ENCODE peak calls at places on chromosomes 13 and 19, in eight cellular contexts. C, D, Q, V, O, H, Y and X are unnamed samples.

GRCh38 chr19:44777715-44778347 is at the start of gene CBLC:
- DNase-seq in C (peak; percentile 92), D (no peak), Q (peak; percentile 87), V (no peak), O (no peak), H (peak; percentile 87), Y (peak; percentile 49), X (no peak)

GRCh38 chr19:46932346-46932745 is 71.5 kb downstream of the ARHGAP35 start:
- DNase-seq in C (no peak), D (peak; percentile 51), Q (no peak), V (no peak), O (no peak), H (no peak), Y (no peak), X (no peak)

GRCh38 chr19:49331616-49332055 is 3.6 kb upstream of the CD37 start:
- DNase-seq in C (peak; percentile 76), D (peak; percentile 46), Q (peak; percentile 73), V (no peak), O (peak; percentile 37), H (no peak), Y (peak; percentile 63), X (peak; percentile 86)

GRCh38 chr13:75196112-75196855 is 285.7 kb downstream of the TBC1D4 start:
- DNase-seq in C (no peak), D (no peak), Q (no peak), V (no peak), O (no peak), H (no peak), Y (no peak), X (no peak)

GRCh38 chr13:65497265-65497664 is 1732.9 kb downstream of the PCDH9 start:
- DNase-seq in C (no peak), D (no peak), Q (no peak), V (no peak), O (no peak), H (no peak), Y (no peak), X (no peak)

GRCh38 chr19:41870401-41870873 is 6.6 kb upstream of the CD79A start:
- DNase-seq in C (no peak), D (peak; percentile 55), Q (no peak), V (no peak), O (peak; percentile 45), H (no peak), Y (peak; percentile 22), X (no peak)

GRCh38 chr19:14450168-14450874 is 17.2 kb downstream of the PKN1 start:
- DNase-seq in C (no peak), D (no peak), Q (peak; percentile 99), V (no peak), O (peak; percentile 59), H (peak; percentile 82), Y (peak; percentile 95), X (peak; percentile 62)

GRCh38 chr13:36382030-36382429 is 35.8 kb upstream of the SPART start:
- DNase-seq in C (no peak), D (no peak), Q (no peak), V (no peak), O (no peak), H (no peak), Y (no peak), X (no peak)

GRCh38 chr19:45498411-45499195 is at the start of gene PPM1N:
- DNase-seq in C (peak; percentile 70), D (no peak), Q (peak; percentile 28), V (no peak), O (no peak), H (peak; percentile 88), Y (no peak), X (peak; percentile 59)

DNA sequence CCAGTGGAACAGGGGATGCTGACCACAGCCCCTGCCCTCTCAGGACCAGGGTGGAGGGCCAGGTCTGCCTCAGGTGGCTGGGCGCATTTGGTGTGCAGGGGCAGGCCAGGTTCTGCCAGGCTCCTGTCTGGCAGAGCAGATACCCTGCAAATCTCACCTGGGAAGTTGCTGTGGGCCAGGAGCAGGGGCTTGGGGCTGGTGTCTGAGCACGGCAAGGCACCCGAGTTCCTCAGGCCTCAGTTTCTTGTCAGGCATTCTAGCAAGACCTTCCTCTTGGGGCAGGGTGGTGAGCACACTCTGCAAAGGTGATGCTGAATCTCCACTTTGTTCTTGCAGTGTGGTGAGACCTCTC is 1.1 kb downstream of the CRTC1 start:
- DNase-seq in C (no peak), D (no peak), Q (no peak), V (no peak), O (no peak), H (no peak), Y (no peak), X (no peak)
- H3K4me3 ChIP-seq in C (peak overlapping the region; percentile 53), D (peak overlapping the region; percentile 84), Q (no peak overlapping the region), V (peak overlapping the region; percentile 53), O (no peak overlapping the region), H (peak overlapping the region; percentile 52), Y (peak overlapping the region; percentile 59), X (peak overlapping the region; percentile 65)

GRCh38 chr13:30798776-30799625 is 63.7 kb downstream of the ALOX5AP start:
- DNase-seq in C (no peak), D (no peak), Q (no peak), V (no peak), O (no peak), H (no peak), Y (no peak), X (no peak)
- H3K4me3 ChIP-seq in C (no peak overlapping the region), D (no peak overlapping the region), Q (no peak overlapping the region), V (no peak overlapping the region), O (no peak overlapping the region), H (no peak overlapping the region), Y (no peak overlapping the region), X (no peak overlapping the region)

GRCh38 chr19:50352242-50352641 is 13.2 kb downstream of the NAPSA start:
- DNase-seq in C (no peak), D (no peak), Q (no peak), V (no peak), O (no peak), H (no peak), Y (no peak), X (no peak)
- H3K4me3 ChIP-seq in C (no peak overlapping the region), D (no peak overlapping the region), Q (no peak overlapping the region), V (no peak overlapping the region), O (no peak overlapping the region), H (no peak overlapping the region), Y (no peak overlapping the region), X (no peak overlapping the region)

DNA sequence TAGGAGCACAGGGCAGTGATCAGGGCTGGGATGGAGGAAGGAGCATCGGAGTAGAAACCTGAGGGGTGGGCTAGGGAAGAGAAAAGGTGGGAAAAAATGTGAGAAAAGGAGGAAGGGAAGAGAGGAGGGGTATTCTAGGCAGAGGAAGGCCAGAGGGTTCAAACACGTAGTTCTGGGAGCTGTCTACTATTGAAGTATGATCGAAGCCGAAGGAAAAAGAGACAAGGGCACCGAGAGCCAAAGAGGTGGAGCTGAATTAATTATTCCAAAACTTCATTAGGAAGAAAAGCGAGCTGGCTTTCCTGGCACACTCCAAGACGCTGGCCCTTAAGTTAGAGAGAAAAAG is 7.8 kb downstream of the DLL3 start:
- DNase-seq in C (no peak), D (no peak), Q (no peak), V (no peak), O (no peak), H (no peak), Y (no peak), X (no peak)
- H3K4me3 ChIP-seq in C (peak overlapping the region; percentile 53), D (peak overlapping the region; percentile 65), Q (peak overlapping the region; percentile 52), V (peak overlapping the region; percentile 14), O (no peak overlapping the region), H (no peak overlapping the region), Y (peak overlapping the region; percentile 64), X (no peak overlapping the region)